ENCODE peak calls at places on chromosomes 3 and 15, in five cellular contexts. L is suprapubic skin, N is mesenchymal stem cell, I is tibial nerve, O is trophoblast cell. W is an unnamed sample.
A peak's percentile ranks its signal among the peaks of the same experiment; 100 is the strongest.

GRCh38 chr15:73908030-73908821 is 18.0 kb upstream of the LOXL1 start:
- DNase-seq in L (peak; percentile 83), N (peak; percentile 72), I (peak; percentile 94), O (peak; percentile 75), W (no peak)

GRCh38 chr3:65831733-65832425 is 206.8 kb downstream of the MAGI1 start:
- DNase-seq in L (no peak), N (no peak), I (no peak), O (no peak), W (peak; percentile 16)

GRCh38 chr3:153595186-153595815 is 433.3 kb downstream of the RAP2B start:
- DNase-seq in L (no peak), N (peak; percentile 45), I (no peak), O (no peak), W (no peak)

GRCh38 chr15:40743921-40744809 is 10.9 kb downstream of the RMDN3 start:
- DNase-seq in L (peak; percentile 46), N (peak; percentile 87), I (no peak), O (peak; percentile 33), W (peak; percentile 80)

GRCh38 chr15:38378162-38378560 is 75.8 kb upstream of the FAM98B start:
- DNase-seq in L (no peak), N (peak; percentile 50), I (peak; percentile 39), O (no peak), W (no peak)

GRCh38 chr3:15708882-15709677 is 88.7 kb downstream of the ANKRD28 start:
- DNase-seq in L (no peak), N (peak; percentile 79), I (no peak), O (no peak), W (peak; percentile 21)

GRCh38 chr3:71066849-71067261 is 516.7 kb downstream of the FOXP1 start:
- DNase-seq in L (no peak), N (peak; percentile 82), I (no peak), O (no peak), W (no peak)

GRCh38 chr15:90479656-90480055 is 50.1 kb upstream of the CRTC3 start:
- DNase-seq in L (no peak), N (no peak), I (peak; percentile 19), O (peak; percentile 97), W (peak; percentile 72)

GRCh38 chr15:78242128-78242527 is 7.8 kb upstream of the ACSBG1 start:
- DNase-seq in L (no peak), N (peak; percentile 37), I (no peak), O (no peak), W (no peak)

GRCh38 chr3:146124141-146124801 is 36.7 kb downstream of the PLOD2 start:
- DNase-seq in L (no peak), N (peak; percentile 24), I (no peak), O (no peak), W (no peak)

GRCh38 chr3:98814799-98815450 is 51.8 kb downstream of the ST3GAL6 start:
- DNase-seq in L (no peak), N (peak; percentile 79), I (no peak), O (no peak), W (no peak)

GRCh38 chr3:8629151-8630021 is 15.2 kb downstream of the SSUH2 start:
- DNase-seq in L (peak; percentile 89), N (peak; percentile 91), I (peak; percentile 25), O (peak; percentile 98), W (peak; percentile 86)

GRCh38 chr15:60859996-60860494 is 369.1 kb downstream of the RORA start:
- DNase-seq in L (no peak), N (peak; percentile 53), I (no peak), O (no peak), W (peak; percentile 22)

GRCh38 chr15:38864827-38865604 is 300.4 kb upstream of the RASGRP1 start:
- DNase-seq in L (peak; percentile 77), N (peak; percentile 37), I (peak; percentile 70), O (no peak), W (no peak)

GRCh38 chr15:68791431-68792283 is 29.0 kb downstream of the ANP32A start:
- DNase-seq in L (no peak), N (no peak), I (no peak), O (no peak), W (no peak)

GRCh38 chr3:142447852-142448315 is at the start of gene XRN1:
- DNase-seq in L (peak; percentile 96), N (peak; percentile 97), I (peak; percentile 91), O (peak; percentile 97), W (peak; percentile 66)

GRCh38 chr3:120659285-120659684 is 22.8 kb downstream of the HGD start:
- DNase-seq in L (no peak), N (no peak), I (no peak), O (no peak), W (no peak)

GRCh38 chr15:66502491-66502890 is 2.2 kb downstream of the RPL4 start:
- DNase-seq in L (no peak), N (no peak), I (no peak), O (no peak), W (no peak)

GRCh38 chr3:120726784-120727183 is 15.5 kb downstream of the RABL3 start:
- DNase-seq in L (no peak), N (no peak), I (no peak), O (no peak), W (no peak)

GRCh38 chr3:151499198-151499597 is 38.3 kb upstream of the IGSF10 start:
- DNase-seq in L (no peak), N (no peak), I (no peak), O (no peak), W (no peak)

GRCh38 chr3:72889310-72890165 is 1.7 kb downstream of the GXYLT2 start:
- DNase-seq in L (no peak), N (peak; percentile 22), I (no peak), O (no peak), W (no peak)

GRCh38 chr15:97598353-97598798 is 362.1 kb upstream of the ARRDC4 start:
- DNase-seq in L (no peak), N (no peak), I (no peak), O (peak; percentile 13), W (no peak)

GRCh38 chr3:70488816-70489215 is 176.4 kb upstream of the MDFIC2 start:
- DNase-seq in L (no peak), N (no peak), I (no peak), O (no peak), W (no peak)

GRCh38 chr3:43632269-43632733 is 10.5 kb upstream of the ANO10 start:
- DNase-seq in L (no peak), N (peak; percentile 73), I (no peak), O (peak; percentile 59), W (peak; percentile 90)

GRCh38 chr3:10709110-10709781 is 106.8 kb upstream of the SLC6A11 start:
- DNase-seq in L (no peak), N (no peak), I (no peak), O (no peak), W (no peak)

GRCh38 chr3:108062051-108062450 is 28.8 kb downstream of the CD47 start:
- DNase-seq in L (no peak), N (no peak), I (no peak), O (no peak), W (no peak)

GRCh38 chr3:30934208-30934550 is 39.7 kb upstream of the GADL1 start:
- DNase-seq in L (no peak), N (peak; percentile 26), I (no peak), O (no peak), W (peak; percentile 51)

GRCh38 chr3:4670352-4670751 is 177.2 kb downstream of the ITPR1 start:
- DNase-seq in L (no peak), N (peak; percentile 11), I (no peak), O (peak; percentile 24), W (no peak)

GRCh38 chr3:186821429-186822367 is 15.4 kb upstream of the RFC4 start:
- DNase-seq in L (no peak), N (peak; percentile 60), I (no peak), O (peak; percentile 63), W (no peak)

GRCh38 chr3:144771401-144771870 is 799.8 kb downstream of the DIPK2A start:
- DNase-seq in L (no peak), N (no peak), I (no peak), O (no peak), W (no peak)

GRCh38 chr15:73922186-73923151 is 3.8 kb upstream of the LOXL1 start:
- DNase-seq in L (no peak), N (peak; percentile 82), I (no peak), O (no peak), W (no peak)

GRCh38 chr3:13894096-13894811 is 14.4 kb upstream of the WNT7A start:
- DNase-seq in L (no peak), N (no peak), I (no peak), O (no peak), W (no peak)

GRCh38 chr3:184801241-184801640 is 10.7 kb upstream of the VPS8 start:
- DNase-seq in L (no peak), N (no peak), I (no peak), O (peak; percentile 7), W (peak; percentile 29)

GRCh38 chr3:77320514-77320913 is 280.6 kb downstream of the ROBO2 start:
- DNase-seq in L (no peak), N (peak; percentile 60), I (no peak), O (no peak), W (no peak)

GRCh38 chr15:88804257-88804656 is 1.0 kb downstream of the ACAN start:
- DNase-seq in L (no peak), N (no peak), I (no peak), O (no peak), W (no peak)
- H3K27me3 ChIP-seq in L (peaks cover 83% of the 10 kb centered on the region), N (peaks cover 78% of the 10 kb centered on the region), I (peaks cover 72% of the 10 kb centered on the region), O (peaks cover 22% of the 10 kb centered on the region), W (peaks cover 70% of the 10 kb centered on the region)

GRCh38 chr3:180881065-180881801 is 31.2 kb upstream of the FXR1 start:
- DNase-seq in L (no peak), N (no peak), I (no peak), O (peak; percentile 37), W (no peak)

GRCh38 chr3:180882115-180882514 is 30.4 kb upstream of the FXR1 start:
- DNase-seq in L (no peak), N (no peak), I (no peak), O (no peak), W (no peak)
- H3K4me1 ChIP-seq in L (no peaks in the 10 kb centered on the region), N (no peaks in the 10 kb centered on the region), I (no peaks in the 10 kb centered on the region), O (no peaks in the 10 kb centered on the region), W (no peaks in the 10 kb centered on the region)

DNA sequence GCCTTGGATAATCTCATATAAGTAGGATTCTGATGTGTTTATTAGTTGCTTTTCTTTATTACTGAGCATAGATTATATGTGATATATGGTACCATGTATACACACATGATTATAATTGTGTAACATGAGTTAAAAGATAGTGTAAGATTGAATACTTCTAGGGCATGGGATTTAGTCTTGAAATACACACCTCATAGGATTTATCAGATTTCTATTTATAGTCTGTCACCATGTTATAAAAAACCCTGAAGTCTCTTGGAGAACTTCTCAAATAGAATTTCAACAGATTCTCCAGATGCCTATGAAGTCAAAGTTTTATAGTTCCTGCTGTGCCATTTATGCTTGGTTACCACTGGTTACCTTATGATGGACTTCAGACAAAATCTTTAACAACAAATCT is 11.2 kb upstream of the KPNA4 start:
- DNase-seq in L (no peak), N (no peak), I (no peak), O (no peak), W (no peak)
- H3K27ac ChIP-seq in L (no peak overlapping the region), N (no peak overlapping the region), I (no peak overlapping the region), O (no peak overlapping the region), W (no peak overlapping the region)

GRCh38 chr3:24100694-24101402 is 155.8 kb downstream of the NR1D2 start:
- DNase-seq in L (no peak), N (peak; percentile 13), I (no peak), O (no peak), W (no peak)
- H3K27me3 ChIP-seq in L (no peaks in the 10 kb centered on the region), N (no peaks in the 10 kb centered on the region), I (no peaks in the 10 kb centered on the region), O (no peaks in the 10 kb centered on the region), W (no peaks in the 10 kb centered on the region)

GRCh38 chr3:172151610-172152293 is 112.4 kb downstream of the FNDC3B start:
- DNase-seq in L (no peak), N (no peak), I (no peak), O (no peak), W (no peak)
- H3K4me1 ChIP-seq in L (peaks cover 46% of the 10 kb centered on the region), N (peaks cover 17% of the 10 kb centered on the region), I (peaks cover 20% of the 10 kb centered on the region), O (peaks cover 23% of the 10 kb centered on the region), W (peaks cover 49% of the 10 kb centered on the region)

GRCh38 chr3:179734497-179735281 is 81.8 kb downstream of the USP13 start:
- DNase-seq in L (no peak), N (no peak), I (no peak), O (no peak), W (no peak)
- H3K27ac ChIP-seq in L (no peak overlapping the region), N (peak overlapping the region; percentile 22), I (no peak overlapping the region), O (peak overlapping the region; percentile 11), W (no peak overlapping the region)